ENCODE peak calls at places on chromosomes 1 and 21, in ten cellular contexts. Y is fibroblast of mammary gland, P is kidney, V is amygdala, N is lower lobe of right lung, A is activated T-cell treated with anti-CD3 and anti-CD28 coated beads for 1 hour, S is A549, W is uterus, R is frontal cortex, O is NCI-H2171 treated with DMSO at 0.1 percent for 48 hours. Q is an unnamed sample.

GRCh38 chr21:31616216-31616615 is 43.3 kb upstream of the SOD1 start:
- DNase-seq in O (peak), A (no peak), S (no peak), P (no peak), Y (no peak), N (no peak), V (no peak), R (no peak), W (no peak), Q (no peak)

GRCh38 chr1:204780682-204781081 is 90.0 kb upstream of the NFASC start:
- DNase-seq in W (no peak), P (no peak), S (no peak), N (no peak), Y (no peak), V (no peak), O (no peak), R (no peak), A (no peak), Q (no peak)

GRCh38 chr1:117671781-117672501 is 66.1 kb downstream of the TENT5C start:
- DNase-seq in S (no peak), P (no peak), Y (peak), A (no peak), V (peak), R (peak), W (peak), O (no peak), N (peak), Q (peak)

GRCh38 chr21:45528981-45529784 is 13.1 kb downstream of the SLC19A1 start:
- DNase-seq in R (no peak), V (no peak), P (peak), A (no peak), S (no peak), N (peak), Y (no peak), W (no peak), O (no peak), Q (peak)

GRCh38 chr1:239985044-239985443 is 106.6 kb upstream of the FMN2 start:
- DNase-seq in S (no peak), W (no peak), Y (no peak), V (no peak), P (no peak), R (no peak), O (no peak), A (no peak), N (no peak), Q (no peak)

GRCh38 chr1:107897428-107898339 is 67.3 kb downstream of the VAV3 start:
- DNase-seq in S (no peak), W (no peak), Y (no peak), P (no peak), A (no peak), R (no peak), V (no peak), O (no peak), N (no peak), Q (no peak)

GRCh38 chr1:218674280-218674773 is 329.2 kb downstream of the TGFB2 start:
- DNase-seq in W (no peak), P (peak), A (no peak), O (no peak), R (no peak), S (peak), N (peak), V (no peak), Y (peak), Q (peak)

GRCh38 chr1:10682114-10682445 is 114.4 kb downstream of the CASZ1 start:
- DNase-seq in P (no peak), R (no peak), V (no peak), N (no peak), S (no peak), O (peak), W (no peak), Y (no peak), A (no peak), Q (no peak)

GRCh38 chr1:45884700-45885099 is 81.3 kb downstream of the MAST2 start:
- DNase-seq in P (no peak), N (no peak), S (no peak), V (no peak), Y (no peak), O (no peak), W (no peak), R (no peak), A (no peak), Q (no peak)

GRCh38 chr1:198699167-198700015 is 60.6 kb downstream of the PTPRC start:
- DNase-seq in V (peak), W (no peak), Y (peak), P (peak), R (peak), N (peak), S (peak), A (peak), O (peak), Q (peak)

GRCh38 chr21:40169971-40170370 is 302.7 kb downstream of the PCP4 start:
- DNase-seq in S (no peak), A (no peak), N (no peak), W (no peak), Y (no peak), R (no peak), P (no peak), V (no peak), O (no peak), Q (no peak)

GRCh38 chr1:27522148-27522859 is 32.3 kb upstream of the WASF2 start:
- DNase-seq in R (no peak), Y (peak), W (no peak), S (no peak), P (no peak), N (peak), V (peak), A (peak), O (peak), Q (no peak)

GRCh38 chr1:85502171-85502570 is 37.2 kb upstream of the DDAH1 start:
- DNase-seq in Y (peak), N (no peak), P (no peak), V (no peak), W (no peak), A (no peak), S (no peak), O (no peak), R (no peak), Q (no peak)

GRCh38 chr1:208134491-208134890 is 109.7 kb downstream of the PLXNA2 start:
- DNase-seq in O (peak), V (no peak), S (no peak), A (no peak), N (no peak), W (no peak), R (no peak), Y (no peak), P (no peak), Q (no peak)

GRCh38 chr21:14554948-14555347 is 8.8 kb upstream of the SAMSN1 start:
- DNase-seq in W (no peak), V (no peak), S (no peak), O (no peak), R (no peak), N (no peak), A (no peak), P (no peak), Y (peak), Q (no peak)

GRCh38 chr1:166905930-166906329 is 29.9 kb upstream of the TADA1 start:
- DNase-seq in A (no peak), P (no peak), S (no peak), V (no peak), N (no peak), O (no peak), R (no peak), W (no peak), Y (peak), Q (no peak)

GRCh38 chr21:44756416-44757185 is 45.0 kb downstream of the UBE2G2 start:
- DNase-seq in A (no peak), W (no peak), Y (peak), V (no peak), S (no peak), O (no peak), N (no peak), R (no peak), P (no peak), Q (peak)

GRCh38 chr1:145908653-145909052 is 1.2 kb downstream of the ITGA10 start:
- DNase-seq in N (no peak), Y (peak), R (no peak), V (no peak), W (no peak), A (no peak), P (no peak), S (no peak), O (no peak), Q (no peak)

GRCh38 chr1:91650764-91651163 is 150.1 kb downstream of the CDC7 start:
- DNase-seq in S (peak), Y (peak), N (no peak), O (no peak), V (no peak), A (no peak), P (no peak), W (peak), R (peak), Q (no peak)

GRCh38 chr1:158251160-158251559 is 3.1 kb upstream of the CD1A start:
- DNase-seq in N (no peak), O (no peak), P (no peak), S (no peak), Y (no peak), V (no peak), R (no peak), A (no peak), W (no peak), Q (no peak)

GRCh38 chr1:117370071-117370470 is 2.8 kb downstream of the MAN1A2 start:
- DNase-seq in V (no peak), R (no peak), W (no peak), A (no peak), Y (peak), P (no peak), O (no peak), S (no peak), N (no peak), Q (no peak)

GRCh38 chr1:87642581-87643129 is 314.0 kb downstream of the LMO4 start:
- DNase-seq in V (no peak), P (no peak), N (no peak), S (no peak), R (no peak), Y (no peak), W (no peak), O (no peak), A (no peak), Q (no peak)

GRCh38 chr1:174262747-174263241 is 103.5 kb downstream of the RABGAP1L start:
- DNase-seq in W (no peak), A (no peak), N (no peak), S (peak), Y (peak), O (peak), V (peak), R (peak), P (no peak), Q (no peak)

GRCh38 chr1:3413975-3414710 is 40.3 kb upstream of the ARHGEF16 start:
- DNase-seq in R (no peak), W (no peak), A (no peak), O (no peak), V (no peak), P (no peak), Y (no peak), N (no peak), S (no peak), Q (no peak)

GRCh38 chr1:109498161-109498801 is 4.4 kb downstream of the CYB561D1 start:
- DNase-seq in R (no peak), O (peak), Y (peak), W (no peak), N (no peak), P (no peak), A (no peak), V (peak), S (peak), Q (no peak)

GRCh38 chr21:42670884-42671283 is 17.5 kb downstream of the PDE9A start:
- DNase-seq in S (no peak), O (peak), R (no peak), A (no peak), Y (no peak), P (no peak), V (no peak), W (no peak), N (no peak), Q (no peak)

GRCh38 chr1:156076609-156077429 is 5.4 kb downstream of the MEX3A start:
- DNase-seq in P (peak), N (peak), A (no peak), W (peak), V (no peak), Y (peak), S (no peak), O (no peak), R (no peak), Q (peak)

GRCh38 chr1:180548686-180549326 is 10.0 kb upstream of the OVAAL start:
- DNase-seq in O (peak), W (no peak), S (no peak), Y (no peak), P (no peak), A (no peak), N (no peak), R (no peak), V (no peak), Q (no peak)

GRCh38 chr21:28742527-28742926 is 250.2 kb downstream of the LTN1 start:
- DNase-seq in N (no peak), R (no peak), V (no peak), P (no peak), S (no peak), O (peak), W (no peak), A (no peak), Y (peak), Q (no peak)

GRCh38 chr1:2966940-2967725 is 54.1 kb upstream of the ACTRT2 start:
- DNase-seq in A (no peak), P (peak), S (no peak), N (no peak), O (no peak), Y (no peak), V (peak), R (peak), W (no peak), Q (peak)

GRCh38 chr1:7501259-7501560 is 269.9 kb upstream of the VAMP3 start:
- DNase-seq in S (no peak), V (peak), O (no peak), Y (no peak), W (no peak), P (no peak), R (no peak), A (no peak), N (no peak), Q (no peak)

GRCh38 chr1:216533786-216534185 is 110.5 kb upstream of the USH2A start:
- DNase-seq in V (no peak), Y (no peak), W (no peak), P (no peak), S (no peak), N (no peak), R (no peak), A (no peak), O (no peak), Q (no peak)

GRCh38 chr1:179230251-179230650 is 774 bp upstream of the ABL2 start:
- DNase-seq in P (no peak), R (peak), O (peak), S (no peak), W (no peak), Y (peak), V (no peak), N (no peak), A (no peak), Q (no peak)

GRCh38 chr1:10900691-10901090 is 104.2 kb upstream of the CASZ1 start:
- DNase-seq in N (no peak), O (no peak), W (no peak), S (no peak), A (no peak), R (no peak), V (no peak), Y (peak), P (peak), Q (no peak)

GRCh38 chr1:181151378-181152326 is 63.2 kb downstream of the IER5 start:
- DNase-seq in Y (peak), N (no peak), O (peak), P (no peak), R (no peak), S (no peak), W (no peak), V (no peak), A (no peak), Q (no peak)

GRCh38 chr1:53561488-53562115 is 102.4 kb downstream of the DMRTB1 start:
- DNase-seq in W (no peak), O (no peak), Y (no peak), P (peak), V (no peak), S (no peak), R (no peak), A (no peak), N (no peak), Q (peak)

GRCh38 chr1:96236156-96236739 is 485.3 kb upstream of the PTBP2 start:
- DNase-seq in W (peak), P (no peak), V (peak), Y (peak), S (peak), N (no peak), R (peak), A (no peak), O (peak), Q (no peak)

GRCh38 chr1:74856174-74856573 is 123.2 kb downstream of the TYW3 start:
- DNase-seq in S (no peak), O (no peak), W (no peak), R (no peak), N (no peak), A (no peak), Y (no peak), V (no peak), P (no peak), Q (no peak)

GRCh38 chr1:24745711-24746582 is 700 bp downstream of the CLIC4 start:
- DNase-seq in R (no peak), O (peak), A (no peak), Y (peak), V (peak), N (peak), W (peak), P (no peak), S (no peak), Q (peak)

Q was measured in upper lobe of right lung.